ENCODE peak calls at places on chromosome 19, in four cellular contexts. M, G, B and O are unnamed samples.

GRCh38 chr19:44972802-44973201 is 17.6 kb downstream of the CLPTM1 start:
- DNase-seq in M (no peak), G (no peak), B (no peak), O (no peak)

GRCh38 chr19:10503002-10503789 is at the start of gene KEAP1:
- DNase-seq in M (peak; percentile 67), G (no peak), B (peak; percentile 36), O (peak; percentile 60)

GRCh38 chr19:41705393-41706174 is 2.8 kb upstream of the CEACAM5 start:
- DNase-seq in M (peak; percentile 55), G (no peak), B (no peak), O (no peak)

GRCh38 chr19:7975037-7975436 is 30.4 kb downstream of the ELAVL1 start:
- DNase-seq in M (no peak), G (no peak), B (no peak), O (peak; percentile 81)

GRCh38 chr19:5585461-5586299 is 17.9 kb upstream of the TINCR start:
- DNase-seq in M (no peak), G (no peak), B (no peak), O (peak; percentile 71)

GRCh38 chr19:20179946-20180345 is 12.9 kb downstream of the ZNF486 start:
- DNase-seq in M (no peak), G (no peak), B (no peak), O (no peak)

GRCh38 chr19:27922970-27923369 is 1290.0 kb downstream of the UQCRFS1 start:
- DNase-seq in M (no peak), G (no peak), B (no peak), O (no peak)

GRCh38 chr19:6826281-6826920 is 53.9 kb downstream of the VAV1 start:
- DNase-seq in M (no peak), G (no peak), B (no peak), O (no peak)

GRCh38 chr19:44592451-44592890 is 20.9 kb upstream of the IGSF23 start:
- DNase-seq in M (no peak), G (no peak), B (no peak), O (no peak)

GRCh38 chr19:6478815-6479214 is 2.8 kb downstream of the DENND1C start:
- DNase-seq in M (no peak), G (no peak), B (no peak), O (no peak)

GRCh38 chr19:32166238-32166637 is 179.2 kb upstream of the ZNF507 start:
- DNase-seq in M (no peak), G (no peak), B (no peak), O (no peak)

GRCh38 chr19:54206030-54206830 is 5.6 kb downstream of the RPS9 start:
- DNase-seq in M (peak; percentile 32), G (no peak), B (no peak), O (no peak)

GRCh38 chr19:45677351-45678230 is 9.6 kb downstream of the GIPR start:
- DNase-seq in M (peak; percentile 95), G (no peak), B (peak; percentile 63), O (peak; percentile 94)

GRCh38 chr19:5975388-5975728 is 2.6 kb downstream of the RANBP3 start:
- DNase-seq in M (no peak), G (no peak), B (no peak), O (no peak)

DNA sequence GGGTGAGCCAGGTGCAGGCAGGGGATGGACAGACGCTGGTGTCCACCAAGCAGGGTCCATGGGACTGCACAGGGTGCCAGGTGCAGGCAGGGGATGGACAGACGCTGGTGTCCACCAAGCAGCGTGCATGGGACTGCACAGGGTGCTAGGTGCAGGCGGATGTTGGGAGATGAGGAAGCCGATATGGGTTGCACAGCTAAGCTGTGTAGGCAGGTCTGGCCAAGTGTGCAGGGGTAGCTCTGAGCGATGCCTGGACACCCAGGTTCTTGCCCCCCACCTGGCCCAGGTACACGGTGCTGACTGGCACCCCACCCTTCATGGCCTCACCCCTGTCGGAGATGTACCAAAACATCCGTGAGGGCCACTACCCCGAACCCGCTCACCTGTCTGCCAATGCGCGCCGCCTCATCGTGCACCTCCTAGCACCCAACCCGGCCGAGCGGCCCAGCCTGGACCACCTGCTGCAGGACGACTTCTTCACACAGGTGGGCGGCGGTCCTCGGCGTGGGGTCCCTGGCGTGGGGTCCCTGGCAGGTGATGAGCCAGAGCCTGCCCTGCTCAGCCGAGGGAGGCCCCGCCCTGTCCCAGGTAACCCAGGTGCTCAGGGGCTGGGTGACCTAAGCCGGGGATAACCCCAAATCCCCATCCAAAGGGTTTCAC is 3.9 kb downstream of the PLK5 start:
- DNase-seq in M (no peak), G (no peak), B (no peak), O (no peak)
- H3K4me3 ChIP-seq in M (no peak overlapping the region), G (no peak overlapping the region), B (no peak overlapping the region), O (no peak overlapping the region)

DNA sequence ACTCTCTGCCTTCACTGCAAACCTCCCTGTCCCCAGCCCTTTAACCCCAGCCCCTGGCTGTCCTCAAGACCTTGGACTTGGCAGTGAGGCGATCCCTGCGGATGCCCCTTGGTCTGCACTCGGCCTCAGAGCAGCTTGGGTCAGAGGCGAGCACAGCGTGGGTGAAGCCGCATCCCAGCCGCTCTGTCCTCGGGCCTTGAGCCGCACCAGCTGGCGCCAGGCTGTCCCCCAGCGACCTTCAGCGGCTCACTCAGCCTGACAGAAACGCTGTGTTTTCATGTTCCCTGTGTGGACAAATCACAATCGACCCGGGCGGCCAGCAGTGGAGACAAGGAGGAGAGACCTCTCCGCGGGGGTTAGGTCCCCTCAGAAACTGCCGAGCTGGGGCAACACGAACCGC is 52.0 kb downstream of the GNG7 start:
- DNase-seq in M (no peak), G (no peak), B (peak; percentile 22), O (peak; percentile 63)
- H3K4me3 ChIP-seq in M (no peak overlapping the region), G (no peak overlapping the region), B (no peak overlapping the region), O (no peak overlapping the region)

DNA sequence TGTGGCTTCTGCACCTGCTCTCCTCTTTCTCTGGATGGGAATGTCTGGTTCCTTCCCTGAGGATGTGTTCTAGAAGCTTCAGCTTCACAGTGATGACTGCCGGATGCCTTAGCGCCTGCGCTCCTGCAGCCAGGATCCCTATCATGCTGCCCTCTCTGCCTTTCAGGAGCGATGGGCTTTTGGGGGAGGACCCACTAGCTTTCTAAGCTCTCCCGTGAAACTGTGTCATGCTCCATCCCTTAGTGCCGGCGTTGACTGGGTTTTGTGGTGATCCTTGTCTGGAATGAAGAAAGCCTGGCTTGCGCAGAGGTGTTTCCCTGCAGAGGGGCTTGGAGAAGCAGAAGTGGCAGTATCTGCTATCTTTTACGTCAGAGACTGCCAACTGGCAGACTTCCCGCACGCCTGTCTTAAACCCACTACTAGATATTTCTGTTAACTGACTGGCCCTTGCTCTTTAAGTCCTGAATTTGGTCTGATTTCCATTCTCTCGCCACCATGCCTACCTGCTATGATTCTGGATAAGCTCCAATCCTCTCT is 3.8 kb upstream of the KMT2B start:
- DNase-seq in M (no peak), G (no peak), B (no peak), O (no peak)
- H3K4me3 ChIP-seq in M (no peak overlapping the region), G (no peak overlapping the region), B (no peak overlapping the region), O (no peak overlapping the region)

DNA sequence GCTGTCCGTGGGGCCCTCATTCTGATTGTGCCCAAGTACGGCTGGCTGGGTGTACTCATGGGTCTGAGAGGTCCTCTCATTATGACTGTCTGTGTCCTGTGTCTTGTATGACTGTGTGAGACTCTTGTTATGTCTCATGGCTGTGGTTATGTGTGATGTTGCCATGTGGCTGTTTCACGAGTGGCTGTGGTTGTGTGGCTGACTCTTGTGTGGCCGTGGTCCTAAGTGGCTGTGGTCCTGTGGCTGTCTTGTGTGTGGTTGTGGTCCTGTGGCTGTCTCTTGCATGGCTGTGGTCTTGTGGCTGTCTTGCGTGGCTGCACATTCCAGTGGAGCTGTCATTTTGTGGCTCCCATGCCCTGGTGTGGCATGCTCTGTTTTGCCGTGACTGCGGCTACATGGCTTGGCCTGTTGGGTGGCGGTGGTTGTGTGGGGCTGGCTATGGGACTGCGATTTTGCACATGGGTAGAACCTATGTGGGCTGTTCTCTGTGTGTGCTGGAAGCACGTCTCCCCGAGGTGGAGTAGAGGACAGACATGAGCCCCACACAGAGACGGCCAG is 2.5 kb downstream of the LYL1 start:
- DNase-seq in M (no peak), G (no peak), B (no peak), O (no peak)
- H3K4me3 ChIP-seq in M (no peak overlapping the region), G (no peak overlapping the region), B (no peak overlapping the region), O (no peak overlapping the region)

GRCh38 chr19:49120868-49121267 is 1.5 kb downstream of the PPFIA3 start:
- DNase-seq in M (no peak), G (no peak), B (no peak), O (no peak)

GRCh38 chr19:49117677-49118564 is 1.0 kb downstream of the C19orf73 start:
- DNase-seq in M (no peak), G (no peak), B (no peak), O (no peak)

GRCh38 chr19:49118565-49119410 is at the start of gene C19orf73:
- DNase-seq in M (peak; percentile 97), G (peak; percentile 61), B (peak; percentile 91), O (peak; percentile 95)

GRCh38 chr19:49120325-49120683 is 960 bp downstream of the PPFIA3 start:
- DNase-seq in M (no peak), G (no peak), B (no peak), O (no peak)

GRCh38 chr19:49119411-49120324 is at the start of gene PPFIA3:
- DNase-seq in M (peak; percentile 65), G (no peak), B (peak; percentile 51), O (peak; percentile 83)
- H3K4me3 ChIP-seq in M (peak within 1 kb of the TSS; percentile 51), G (peak within 1 kb of the TSS; percentile 50), B (peak within 1 kb of the TSS; percentile 36), O (peak within 1 kb of the TSS; percentile 44)

GRCh38 chr19:13052447-13053232 is 50.0 kb downstream of the LYL1 start:
- DNase-seq in M (no peak), G (no peak), B (no peak), O (no peak)

GRCh38 chr19:13053761-13054604 is 48.7 kb downstream of the LYL1 start:
- DNase-seq in M (peak; percentile 79), G (peak; percentile 83), B (peak; percentile 89), O (peak; percentile 48)

GRCh38 chr19:13050274-13050673 is 52.4 kb downstream of the LYL1 start:
- DNase-seq in M (no peak), G (no peak), B (no peak), O (no peak)

GRCh38 chr19:13053238-13053637 is 49.4 kb downstream of the LYL1 start:
- DNase-seq in M (no peak), G (no peak), B (peak; percentile 26), O (no peak)

GRCh38 chr19:13051581-13052165 is 51.0 kb downstream of the LYL1 start:
- DNase-seq in M (peak; percentile 76), G (no peak), B (peak; percentile 67), O (no peak)
- H3K4me3 ChIP-seq in M (no peak overlapping the region), G (peak overlapping the region; percentile 10), B (no peak overlapping the region), O (no peak overlapping the region)

DNA sequence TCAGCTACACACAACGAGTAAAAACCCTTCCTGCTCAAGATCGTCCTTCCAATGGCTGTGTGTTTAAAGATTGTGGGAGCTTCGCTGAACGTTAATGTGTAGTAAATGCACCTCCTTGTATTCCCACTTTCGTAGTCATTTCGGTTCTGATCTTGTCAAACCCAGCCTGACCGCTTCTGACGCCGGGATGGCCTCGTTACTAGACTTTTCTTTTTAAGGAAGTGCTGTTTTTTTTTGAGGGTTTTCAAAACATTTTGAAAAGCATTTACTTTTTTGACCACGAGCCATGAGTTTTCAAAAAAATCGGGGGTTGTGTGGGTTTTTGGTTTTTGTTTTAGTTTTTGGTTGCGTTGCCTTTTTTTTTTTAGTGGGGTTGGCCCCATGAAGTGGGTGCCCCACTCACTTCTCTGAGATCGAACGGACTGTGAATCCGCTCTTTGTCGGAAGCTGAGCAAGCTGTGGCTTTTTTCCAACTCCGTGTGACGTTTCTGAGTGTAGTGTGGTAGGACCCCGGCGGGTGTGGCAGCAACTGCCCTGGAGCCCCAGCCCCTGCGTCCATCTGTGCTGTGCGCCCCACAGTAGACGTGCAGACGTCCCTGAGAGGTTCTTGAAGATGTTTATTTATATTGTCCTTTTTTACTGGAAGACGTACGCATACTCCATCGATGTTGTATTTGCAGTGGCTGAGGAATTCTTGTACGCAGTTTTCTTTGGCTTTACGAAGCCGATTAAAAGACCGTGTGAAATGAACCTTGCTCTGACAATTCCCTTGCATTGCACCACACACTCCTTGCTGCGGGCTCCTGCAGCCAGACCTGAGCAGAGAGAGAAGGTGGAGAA is 2.7 kb upstream of the FAM174C start:
- DNase-seq in M (no peak), G (no peak), B (no peak), O (peak; percentile 45)
- H3K4me3 ChIP-seq in M (no peak overlapping the region), G (no peak overlapping the region), B (no peak overlapping the region), O (no peak overlapping the region)